ENCODE peak calls at places on chromosomes 3 and 15, in seven cellular contexts. One of them, this sample, is unnamed.
A peak's percentile ranks its signal among the peaks of the same experiment; 100 is the strongest.

GRCh38 chr3:30075514-30075913 is 530.9 kb upstream of the TGFBR2 start:
- DNase-seq in lung: no peak
- DNase-seq in prostate gland: no peak
- DNase-seq in upper lobe of right lung: no peak
- DNase-seq in foreskin fibroblast: no peak
- DNase-seq in OCI-LY7: no peak
- DNase-seq in AG04450: no peak
- DNase-seq in this sample: no peak

GRCh38 chr3:187280644-187281043 is 10.9 kb downstream of the MASP1 start:
- DNase-seq in OCI-LY7: no peak
- DNase-seq in foreskin fibroblast: no peak
- DNase-seq in prostate gland: no peak
- DNase-seq in lung: no peak
- DNase-seq in AG04450: no peak
- DNase-seq in upper lobe of right lung: no peak
- DNase-seq in this sample: no peak

GRCh38 chr3:151362798-151363197 is 21.8 kb downstream of the P2RY12 start:
- DNase-seq in upper lobe of right lung: no peak
- DNase-seq in lung: no peak
- DNase-seq in OCI-LY7: no peak
- DNase-seq in AG04450: no peak
- DNase-seq in prostate gland: no peak
- DNase-seq in foreskin fibroblast: no peak
- DNase-seq in this sample: no peak

GRCh38 chr15:86863226-86863915 is 783.7 kb downstream of the AGBL1 start:
- DNase-seq in prostate gland: no peak
- DNase-seq in OCI-LY7: no peak
- DNase-seq in AG04450: no peak
- DNase-seq in upper lobe of right lung: no peak
- DNase-seq in foreskin fibroblast: no peak
- DNase-seq in lung: no peak
- DNase-seq in this sample: no peak

GRCh38 chr3:47604145-47604544 is 25.5 kb upstream of the CSPG5 start:
- DNase-seq in OCI-LY7: no peak
- DNase-seq in foreskin fibroblast: no peak
- DNase-seq in prostate gland: no peak
- DNase-seq in lung: no peak
- DNase-seq in upper lobe of right lung: no peak
- DNase-seq in AG04450: no peak
- DNase-seq in this sample: no peak

GRCh38 chr15:61364871-61365270 is 135.8 kb upstream of the RORA start:
- DNase-seq in foreskin fibroblast: no peak
- DNase-seq in OCI-LY7: no peak
- DNase-seq in AG04450: no peak
- DNase-seq in upper lobe of right lung: no peak
- DNase-seq in lung: no peak
- DNase-seq in prostate gland: no peak
- DNase-seq in this sample: no peak

GRCh38 chr15:75639709-75640482 is at the start of gene IMP3:
- DNase-seq in prostate gland: peak; percentile 97
- DNase-seq in lung: peak; percentile 96
- DNase-seq in AG04450: peak; percentile 85
- DNase-seq in OCI-LY7: peak; percentile 98
- DNase-seq in foreskin fibroblast: peak; percentile 95
- DNase-seq in upper lobe of right lung: peak; percentile 96
- DNase-seq in this sample: peak; percentile 96

GRCh38 chr3:60453326-60453725 is 797.9 kb downstream of the FHIT start:
- DNase-seq in prostate gland: no peak
- DNase-seq in upper lobe of right lung: no peak
- DNase-seq in OCI-LY7: no peak
- DNase-seq in AG04450: no peak
- DNase-seq in lung: no peak
- DNase-seq in foreskin fibroblast: no peak
- DNase-seq in this sample: no peak

GRCh38 chr3:50658831-50659230 is 15.9 kb upstream of the DOCK3 start:
- DNase-seq in prostate gland: no peak
- DNase-seq in upper lobe of right lung: peak; percentile 36
- DNase-seq in AG04450: no peak
- DNase-seq in foreskin fibroblast: no peak
- DNase-seq in lung: no peak
- DNase-seq in OCI-LY7: no peak
- DNase-seq in this sample: no peak

GRCh38 chr15:34161329-34161953 is 48.5 kb downstream of the KATNBL1 start:
- DNase-seq in foreskin fibroblast: no peak
- DNase-seq in upper lobe of right lung: no peak
- DNase-seq in OCI-LY7: peak; percentile 19
- DNase-seq in lung: no peak
- DNase-seq in prostate gland: no peak
- DNase-seq in AG04450: no peak
- DNase-seq in this sample: no peak

GRCh38 chr3:11954312-11954934 is 49.8 kb upstream of the SYN2 start:
- DNase-seq in foreskin fibroblast: no peak
- DNase-seq in upper lobe of right lung: no peak
- DNase-seq in prostate gland: no peak
- DNase-seq in OCI-LY7: no peak
- DNase-seq in lung: no peak
- DNase-seq in AG04450: no peak
- DNase-seq in this sample: no peak

GRCh38 chr15:56996093-56996492 is 77.6 kb downstream of the TCF12 start:
- DNase-seq in AG04450: no peak
- DNase-seq in prostate gland: no peak
- DNase-seq in lung: no peak
- DNase-seq in upper lobe of right lung: no peak
- DNase-seq in foreskin fibroblast: no peak
- DNase-seq in OCI-LY7: no peak
- DNase-seq in this sample: no peak

GRCh38 chr3:196918968-196919367 is 23.4 kb downstream of the NCBP2 start:
- DNase-seq in AG04450: no peak
- DNase-seq in lung: no peak
- DNase-seq in prostate gland: no peak
- DNase-seq in foreskin fibroblast: no peak
- DNase-seq in upper lobe of right lung: no peak
- DNase-seq in OCI-LY7: no peak
- DNase-seq in this sample: no peak

GRCh38 chr3:27681249-27681748 is 40.8 kb downstream of the EOMES start:
- DNase-seq in OCI-LY7: peak; percentile 79
- DNase-seq in upper lobe of right lung: no peak
- DNase-seq in foreskin fibroblast: peak; percentile 74
- DNase-seq in lung: no peak
- DNase-seq in AG04450: peak; percentile 59
- DNase-seq in prostate gland: peak; percentile 24
- DNase-seq in this sample: peak; percentile 29

GRCh38 chr3:58874795-58875194 is 175.0 kb downstream of the CFAP20DC start:
- DNase-seq in OCI-LY7: no peak
- DNase-seq in AG04450: no peak
- DNase-seq in prostate gland: no peak
- DNase-seq in upper lobe of right lung: no peak
- DNase-seq in foreskin fibroblast: peak; percentile 42
- DNase-seq in lung: no peak
- DNase-seq in this sample: peak; percentile 41

GRCh38 chr3:119239421-119239820 is 1.3 kb downstream of the B4GALT4 start:
- DNase-seq in lung: no peak
- DNase-seq in upper lobe of right lung: no peak
- DNase-seq in prostate gland: no peak
- DNase-seq in foreskin fibroblast: no peak
- DNase-seq in OCI-LY7: peak; percentile 21
- DNase-seq in AG04450: no peak
- DNase-seq in this sample: no peak

GRCh38 chr15:90596943-90597342 is 67.2 kb downstream of the CRTC3 start:
- DNase-seq in AG04450: no peak
- DNase-seq in prostate gland: no peak
- DNase-seq in foreskin fibroblast: no peak
- DNase-seq in lung: no peak
- DNase-seq in upper lobe of right lung: no peak
- DNase-seq in OCI-LY7: peak; percentile 24
- DNase-seq in this sample: no peak

GRCh38 chr15:90598053-90598577 is 68.4 kb downstream of the CRTC3 start:
- DNase-seq in prostate gland: no peak
- DNase-seq in foreskin fibroblast: no peak
- DNase-seq in upper lobe of right lung: peak; percentile 70
- DNase-seq in AG04450: no peak
- DNase-seq in OCI-LY7: peak; percentile 57
- DNase-seq in lung: peak; percentile 49
- DNase-seq in this sample: peak; percentile 74

GRCh38 chr15:90598679-90599078 is 69.0 kb downstream of the CRTC3 start:
- DNase-seq in prostate gland: no peak
- DNase-seq in upper lobe of right lung: no peak
- DNase-seq in foreskin fibroblast: no peak
- DNase-seq in AG04450: no peak
- DNase-seq in lung: no peak
- DNase-seq in OCI-LY7: no peak
- DNase-seq in this sample: no peak

GRCh38 chr15:90599116-90599515 is 69.4 kb downstream of the CRTC3 start:
- DNase-seq in AG04450: no peak
- DNase-seq in lung: no peak
- DNase-seq in prostate gland: no peak
- DNase-seq in OCI-LY7: no peak
- DNase-seq in upper lobe of right lung: no peak
- DNase-seq in foreskin fibroblast: no peak
- DNase-seq in this sample: no peak

GRCh38 chr15:90597477-90598052 is 67.8 kb downstream of the CRTC3 start:
- DNase-seq in prostate gland: no peak
- DNase-seq in upper lobe of right lung: no peak
- DNase-seq in foreskin fibroblast: no peak
- DNase-seq in OCI-LY7: peak; percentile 70
- DNase-seq in AG04450: no peak
- DNase-seq in lung: no peak
- DNase-seq in this sample: no peak
- TF ChIP-seq CTCF in prostate gland: no peak
- TF ChIP-seq CTCF in upper lobe of right lung: no peak
- TF ChIP-seq CTCF in foreskin fibroblast: no peak
- TF ChIP-seq CTCF in OCI-LY7: no peak
- TF ChIP-seq CTCF in AG04450: no peak
- TF ChIP-seq CTCF in lung: no peak
- TF ChIP-seq CTCF in this sample: no peak

DNA sequence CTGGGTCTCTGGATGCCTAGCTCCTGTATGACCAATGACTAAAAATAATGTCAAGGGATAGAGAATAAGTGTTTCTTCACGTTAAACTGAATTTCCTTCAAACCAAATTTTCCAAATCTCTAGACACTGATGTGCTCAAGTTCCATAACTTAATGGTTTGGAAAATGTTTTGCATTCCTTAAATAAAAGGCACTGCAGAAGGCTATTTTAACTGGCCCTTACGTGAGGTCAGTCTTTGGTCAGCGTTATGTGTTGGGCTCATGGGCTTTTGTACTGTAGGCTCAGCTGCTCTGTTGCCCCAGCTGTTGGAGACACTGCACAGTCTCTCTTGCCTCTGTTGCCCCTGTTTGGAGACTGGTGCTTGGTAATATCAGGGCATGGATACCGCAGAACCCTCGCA is 188.5 kb downstream of the TPRG1 start:
- DNase-seq in AG04450: no peak
- DNase-seq in foreskin fibroblast: no peak
- DNase-seq in lung: no peak
- DNase-seq in OCI-LY7: no peak
- DNase-seq in upper lobe of right lung: no peak
- DNase-seq in prostate gland: no peak
- DNase-seq in this sample: no peak
- H3K4me3 ChIP-seq in AG04450: no peak overlapping the region
- H3K4me3 ChIP-seq in foreskin fibroblast: no peak overlapping the region
- H3K4me3 ChIP-seq in lung: no peak overlapping the region
- H3K4me3 ChIP-seq in OCI-LY7: no peak overlapping the region
- H3K4me3 ChIP-seq in upper lobe of right lung: no peak overlapping the region
- H3K4me3 ChIP-seq in prostate gland: no peak overlapping the region
- H3K4me3 ChIP-seq in this sample: no peak overlapping the region

DNA sequence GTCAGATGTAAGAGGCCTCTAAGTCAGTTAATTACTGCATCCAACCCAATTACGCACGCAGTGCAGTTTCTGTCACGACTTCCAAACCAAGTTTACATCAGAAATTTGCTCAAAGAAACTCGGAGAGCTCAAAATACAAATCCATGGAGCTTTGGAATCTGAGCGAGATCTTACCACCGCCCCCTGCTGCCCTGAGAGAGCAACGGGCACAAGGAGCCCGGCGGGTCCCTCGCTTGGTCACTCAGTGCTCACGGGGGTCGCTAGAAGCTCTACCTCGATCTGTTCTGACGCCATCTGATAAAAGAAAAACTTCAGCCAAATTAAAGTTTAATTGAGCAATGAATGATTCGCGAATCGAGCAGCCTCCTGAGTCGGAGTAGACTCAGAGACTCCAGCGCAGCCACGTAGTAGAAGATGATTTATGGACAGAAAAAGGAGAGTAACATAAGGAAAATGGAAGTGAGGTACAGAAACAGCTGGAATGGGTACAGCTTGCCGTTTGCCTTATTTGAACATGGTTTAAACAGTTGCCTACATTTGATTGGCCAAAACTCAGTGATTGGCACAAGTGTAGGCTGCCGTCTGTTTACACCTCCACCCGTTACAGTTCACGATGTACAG is 232.7 kb upstream of the ATP10A start:
- DNase-seq in upper lobe of right lung: no peak
- DNase-seq in prostate gland: no peak
- DNase-seq in AG04450: no peak
- DNase-seq in OCI-LY7: no peak
- DNase-seq in foreskin fibroblast: no peak
- DNase-seq in lung: no peak
- DNase-seq in this sample: no peak
- TF ChIP-seq CTCF in upper lobe of right lung: peak; percentile 28
- TF ChIP-seq CTCF in prostate gland: no peak
- TF ChIP-seq CTCF in AG04450: peak; percentile 52
- TF ChIP-seq CTCF in OCI-LY7: no peak
- TF ChIP-seq CTCF in foreskin fibroblast: peak; percentile 41
- TF ChIP-seq CTCF in lung: no peak
- TF ChIP-seq CTCF in this sample: no peak

DNA sequence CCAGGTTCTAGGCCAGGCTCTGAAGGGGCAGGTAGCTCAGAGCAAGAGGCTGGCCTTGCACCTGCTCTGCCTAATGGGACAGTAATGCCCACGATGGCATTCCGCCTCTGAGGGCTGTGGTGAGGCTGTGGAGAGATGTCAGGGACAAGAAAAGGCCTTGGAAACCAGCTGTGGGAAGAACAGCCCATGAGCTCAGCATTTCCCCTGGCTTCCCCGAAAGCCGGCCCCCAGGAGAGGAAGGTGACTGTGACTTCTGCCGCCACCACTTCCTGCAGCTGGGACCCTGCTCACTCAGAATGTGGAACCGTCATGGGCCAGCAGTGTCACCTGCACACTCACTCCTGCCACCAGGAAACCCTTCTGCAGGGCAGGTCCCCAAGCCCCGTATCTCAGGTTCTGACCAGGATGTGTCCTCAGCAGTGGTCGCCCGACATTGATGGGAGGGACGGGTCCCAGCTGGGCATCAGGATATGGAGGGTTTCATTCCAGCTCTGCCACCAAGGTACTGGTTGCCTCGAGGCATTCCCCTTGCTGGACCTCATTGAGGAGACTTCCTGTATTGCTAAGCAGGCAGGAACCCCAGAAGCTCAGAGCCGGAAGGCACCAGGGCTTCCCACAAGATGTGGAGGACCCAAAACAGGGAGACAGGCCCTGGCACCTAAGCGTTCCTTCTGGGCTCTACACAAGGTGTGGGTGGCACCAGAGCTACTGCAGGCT is 30.7 kb downstream of the SEMA7A start:
- DNase-seq in OCI-LY7: peak; percentile 89
- DNase-seq in prostate gland: no peak
- DNase-seq in foreskin fibroblast: no peak
- DNase-seq in lung: peak; percentile 36
- DNase-seq in AG04450: no peak
- DNase-seq in upper lobe of right lung: no peak
- DNase-seq in this sample: peak; percentile 88
- H3K4me3 ChIP-seq in OCI-LY7: peak overlapping the region; percentile 51
- H3K4me3 ChIP-seq in prostate gland: no peak overlapping the region
- H3K4me3 ChIP-seq in foreskin fibroblast: no peak overlapping the region
- H3K4me3 ChIP-seq in lung: no peak overlapping the region
- H3K4me3 ChIP-seq in AG04450: no peak overlapping the region
- H3K4me3 ChIP-seq in upper lobe of right lung: no peak overlapping the region
- H3K4me3 ChIP-seq in this sample: peak overlapping the region; percentile 47